ENCODE peak calls at places on chromosomes 2 and 18, in eight cellular contexts. R is fibroblast of mammary gland, W is astrocyte of the spinal cord, C is dorsolateral prefrontal cortex, T is A549, N is adrenal gland, O is AG04450, X is AG09309. V is an unnamed sample.

GRCh38 chr2:147996828-147997227 is 23.7 kb downstream of the ORC4 start:
- DNase-seq in R (no peak), W (no peak), C (no peak), T (no peak), N (no peak), O (no peak), X (no peak), V (no peak)

GRCh38 chr2:120343433-120344105 is 2.4 kb upstream of the INHBB start:
- DNase-seq in R (peak), W (peak), C (peak), T (peak), N (peak), O (peak), X (peak), V (peak)

GRCh38 chr18:27124196-27124595 is 60.9 kb downstream of the CHST9 start:
- DNase-seq in R (no peak), W (no peak), C (no peak), T (no peak), N (no peak), O (no peak), X (no peak), V (no peak)

GRCh38 chr2:182302174-182302573 is 124.7 kb downstream of the PDE1A start:
- DNase-seq in R (peak), W (peak), C (no peak), T (no peak), N (no peak), O (peak), X (peak), V (no peak)

GRCh38 chr2:73203055-73203681 is 794 bp downstream of the NOTO start:
- DNase-seq in R (no peak), W (no peak), C (no peak), T (no peak), N (no peak), O (no peak), X (no peak), V (no peak)

GRCh38 chr2:181738483-181739015 is 58.2 kb upstream of the NEUROD1 start:
- DNase-seq in R (no peak), W (no peak), C (no peak), T (no peak), N (no peak), O (no peak), X (no peak), V (no peak)

GRCh38 chr18:56196495-56197225 is 441.7 kb downstream of the TXNL1 start:
- DNase-seq in R (no peak), W (no peak), C (no peak), T (no peak), N (no peak), O (no peak), X (no peak), V (no peak)

GRCh38 chr2:233400341-233400740 is 46.0 kb downstream of the DGKD start:
- DNase-seq in R (no peak), W (no peak), C (no peak), T (no peak), N (no peak), O (no peak), X (no peak), V (no peak)

GRCh38 chr2:100606740-100607343 is 44.0 kb downstream of the PDCL3 start:
- DNase-seq in R (peak), W (peak), C (no peak), T (peak), N (no peak), O (no peak), X (no peak), V (no peak)

GRCh38 chr2:57656198-57656597 is 390.4 kb upstream of the VRK2 start:
- DNase-seq in R (no peak), W (no peak), C (no peak), T (no peak), N (no peak), O (no peak), X (no peak), V (no peak)

GRCh38 chr2:36729067-36729466 is 32.6 kb downstream of the VIT start:
- DNase-seq in R (no peak), W (no peak), C (no peak), T (no peak), N (no peak), O (no peak), X (no peak), V (no peak)

GRCh38 chr18:60549338-60549960 is 176.9 kb upstream of the MC4R start:
- DNase-seq in R (peak), W (peak), C (no peak), T (peak), N (no peak), O (peak), X (peak), V (no peak)

GRCh38 chr2:58521803-58522602 is 280.9 kb upstream of the FANCL start:
- DNase-seq in R (peak), W (peak), C (no peak), T (no peak), N (no peak), O (no peak), X (no peak), V (no peak)

GRCh38 chr2:45664635-45665269 is 13.3 kb downstream of the PRKCE start:
- DNase-seq in R (no peak), W (no peak), C (no peak), T (no peak), N (no peak), O (no peak), X (no peak), V (no peak)

GRCh38 chr2:181623159-181623558 is 33.7 kb downstream of the CERKL start:
- DNase-seq in R (no peak), W (no peak), C (no peak), T (no peak), N (no peak), O (no peak), X (no peak), V (no peak)

GRCh38 chr2:190270298-190270697 is 49.3 kb downstream of the HIBCH start:
- DNase-seq in R (peak), W (no peak), C (no peak), T (peak), N (no peak), O (peak), X (no peak), V (no peak)

GRCh38 chr2:241943961-241944575 is 74.5 kb downstream of the RTP5 start:
- DNase-seq in R (no peak), W (no peak), C (no peak), T (no peak), N (no peak), O (no peak), X (no peak), V (no peak)

GRCh38 chr2:122166820-122167219 is 411.4 kb downstream of the TSN start:
- DNase-seq in R (no peak), W (no peak), C (peak), T (no peak), N (no peak), O (no peak), X (no peak), V (no peak)

GRCh38 chr2:96315400-96316071 is 9.6 kb upstream of the ITPRIPL1 start:
- DNase-seq in R (peak), W (peak), C (no peak), T (no peak), N (no peak), O (no peak), X (no peak), V (no peak)

GRCh38 chr2:10404324-10405143 is 43.6 kb downstream of the ODC1 start:
- DNase-seq in R (no peak), W (peak), C (no peak), T (no peak), N (no peak), O (no peak), X (no peak), V (no peak)

GRCh38 chr18:51028201-51028805 is 1.7 kb upstream of the SMAD4 start:
- DNase-seq in R (peak), W (peak), C (no peak), T (no peak), N (no peak), O (no peak), X (no peak), V (no peak)

GRCh38 chr2:102704531-102704930 is 57.3 kb upstream of the TMEM182 start:
- DNase-seq in R (no peak), W (no peak), C (no peak), T (no peak), N (no peak), O (no peak), X (no peak), V (no peak)

GRCh38 chr18:35460719-35461118 is 37.0 kb downstream of the INO80C start:
- DNase-seq in R (peak), W (peak), C (no peak), T (no peak), N (no peak), O (peak), X (no peak), V (no peak)

GRCh38 chr2:38731684-38732221 is 19.4 kb downstream of the SRSF7 start:
- DNase-seq in R (no peak), W (no peak), C (no peak), T (no peak), N (no peak), O (no peak), X (no peak), V (no peak)
- TF ChIP-seq CTCF in R (no peak), W (no peak), C (no peak), T (no peak), N (no peak), O (no peak), X (no peak), V (no peak)

DNA sequence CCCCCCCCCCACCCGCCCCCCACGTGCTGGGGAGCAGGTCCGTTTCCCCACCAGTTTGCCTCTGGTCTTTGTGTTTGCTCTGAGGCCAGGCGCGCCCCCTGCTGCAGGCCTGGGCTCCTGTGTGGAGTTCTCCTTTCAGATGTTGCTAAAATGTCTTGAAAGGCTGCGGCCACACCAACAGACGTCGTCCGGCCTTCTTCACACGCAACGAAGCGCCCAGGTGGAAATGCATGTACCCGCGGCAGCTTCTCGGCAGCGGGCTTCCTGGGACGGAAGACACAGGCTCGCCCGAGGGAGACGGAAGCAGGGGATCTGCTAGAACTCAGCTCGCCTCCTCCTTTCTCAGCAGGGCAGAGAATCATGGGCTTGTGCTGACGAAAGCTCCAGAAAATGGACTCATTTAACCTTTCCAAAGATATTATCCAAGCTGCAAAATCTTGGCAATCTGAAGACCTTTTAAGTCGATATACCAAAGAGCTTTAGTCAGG is 125.3 kb upstream of the ZNF516 start:
- DNase-seq in R (peak), W (peak), C (no peak), T (no peak), N (peak), O (peak), X (peak), V (peak)
- TF ChIP-seq CTCF in R (peak), W (peak), C (peak), T (no peak), N (peak), O (peak), X (peak), V (peak)

GRCh38 chr2:237315881-237316225 is 98.1 kb downstream of the COL6A3 start:
- DNase-seq in R (no peak), W (no peak), C (no peak), T (no peak), N (no peak), O (no peak), X (no peak), V (no peak)

GRCh38 chr2:237312021-237312755 is 101.8 kb downstream of the COL6A3 start:
- DNase-seq in R (peak), W (no peak), C (no peak), T (no peak), N (no peak), O (no peak), X (no peak), V (no peak)

GRCh38 chr2:237316339-237316738 is 97.6 kb downstream of the COL6A3 start:
- DNase-seq in R (no peak), W (no peak), C (no peak), T (no peak), N (no peak), O (no peak), X (no peak), V (no peak)

GRCh38 chr2:237314198-237314597 is 99.8 kb downstream of the COL6A3 start:
- DNase-seq in R (no peak), W (no peak), C (no peak), T (no peak), N (no peak), O (no peak), X (no peak), V (no peak)

DNA sequence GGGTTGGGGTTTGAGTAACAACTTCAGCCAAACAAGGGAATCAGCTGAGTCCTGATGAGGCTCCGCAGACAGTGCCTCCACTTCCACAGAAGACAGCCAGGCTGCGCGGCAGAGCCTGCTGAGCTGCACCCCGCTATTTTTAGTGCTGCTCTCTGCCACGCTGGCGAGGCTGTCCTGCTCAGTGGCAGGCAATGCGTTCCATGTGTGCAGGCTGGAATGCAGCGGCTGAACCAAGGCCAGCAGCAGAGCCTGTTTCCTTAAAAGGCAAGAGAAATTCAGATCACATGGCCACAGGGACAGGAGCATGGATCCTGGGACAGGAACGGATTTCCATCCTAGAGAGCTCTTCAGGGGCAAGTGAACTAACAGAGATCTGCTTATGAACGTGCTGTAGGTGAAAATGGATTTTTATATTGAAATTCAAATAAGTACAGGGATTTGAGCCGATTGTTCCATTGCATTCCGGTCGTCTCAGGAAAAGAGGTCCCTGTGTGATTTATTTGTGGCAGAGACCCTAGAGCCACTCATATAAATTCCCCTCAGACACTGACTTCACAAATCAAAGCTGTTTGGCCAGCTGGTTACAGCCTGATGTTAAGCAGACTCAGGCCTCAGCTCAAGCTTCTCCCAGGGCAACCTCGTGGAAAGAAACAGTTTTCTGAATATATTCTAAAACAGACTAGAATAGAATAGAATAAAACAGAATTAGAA is 98.6 kb downstream of the COL6A3 start:
- DNase-seq in R (peak), W (peak), C (peak), T (no peak), N (peak), O (peak), X (peak), V (peak)
- TF ChIP-seq CTCF in R (peak), W (peak), C (peak), T (no peak), N (peak), O (peak), X (peak), V (no peak)

GRCh38 chr18:10195529-10195928 is 258.9 kb upstream of the APCDD1 start:
- DNase-seq in R (no peak), W (no peak), C (no peak), T (no peak), N (no peak), O (no peak), X (no peak), V (no peak)

GRCh38 chr18:10193446-10193845 is 261.0 kb upstream of the APCDD1 start:
- DNase-seq in R (no peak), W (no peak), C (no peak), T (no peak), N (no peak), O (no peak), X (no peak), V (no peak)

GRCh38 chr18:10190564-10190963 is 263.9 kb upstream of the APCDD1 start:
- DNase-seq in R (peak), W (peak), C (no peak), T (no peak), N (no peak), O (no peak), X (no peak), V (no peak)

GRCh38 chr18:10197097-10197496 is 257.3 kb upstream of the APCDD1 start:
- DNase-seq in R (no peak), W (no peak), C (no peak), T (no peak), N (peak), O (no peak), X (no peak), V (no peak)

DNA sequence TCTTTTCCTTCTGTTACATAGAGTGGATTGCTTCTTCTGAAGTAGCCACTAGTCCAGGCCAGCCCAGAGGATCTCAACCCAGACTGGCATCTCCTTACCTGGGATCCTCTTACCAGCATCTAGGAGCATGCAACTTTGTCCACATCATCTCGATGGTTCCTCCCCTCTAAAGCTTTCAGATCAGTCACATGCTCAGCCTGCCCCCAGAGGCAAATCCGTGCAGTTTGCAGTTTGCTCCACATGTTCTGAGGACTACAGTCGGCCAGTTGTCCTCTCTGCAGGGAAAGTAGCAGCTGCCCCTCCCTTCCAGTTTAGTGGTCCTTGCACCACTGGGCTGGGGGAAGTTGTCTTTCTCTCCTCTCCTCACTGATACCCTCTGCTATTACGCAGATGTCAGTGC is 259.8 kb upstream of the APCDD1 start:
- DNase-seq in R (peak), W (no peak), C (no peak), T (no peak), N (no peak), O (no peak), X (no peak), V (no peak)
- TF ChIP-seq CTCF in R (no peak), W (no peak), C (no peak), T (no peak), N (no peak), O (no peak), X (no peak), V (no peak)

V was measured in progenitor cell of endocrine pancreas.